ENCODE peak calls at places on chromosomes 6 and 20, in seven cellular contexts. One of them, this sample, is unnamed.

GRCh38 chr20:24704899-24705298 is 235.5 kb downstream of the SYNDIG1 start:
- DNase-seq in Right ventricle myocardium superior: no peak
- DNase-seq in fibroblast of pulmonary artery: no peak
- DNase-seq in stimulated activated CD4-positive, alpha-beta T cell treated with anti-CD3 and anti-CD28 coated beads, Interleukin-1b, Interleukin-23, amount 100 ng/mL, for 1 hour: no peak
- DNase-seq in Kasumi-1: no peak
- DNase-seq in effector CD4-positive, alpha-beta T cell: no peak
- DNase-seq in astrocyte of the spinal cord: no peak
- DNase-seq in this sample: no peak

GRCh38 chr6:158667360-158667981 is 17.6 kb downstream of the SYTL3 start:
- DNase-seq in Right ventricle myocardium superior: no peak
- DNase-seq in Kasumi-1: peak; percentile 61
- DNase-seq in effector CD4-positive, alpha-beta T cell: no peak
- DNase-seq in fibroblast of pulmonary artery: no peak
- DNase-seq in stimulated activated CD4-positive, alpha-beta T cell treated with anti-CD3 and anti-CD28 coated beads, Interleukin-1b, Interleukin-23, amount 100 ng/mL, for 1 hour: no peak
- DNase-seq in astrocyte of the spinal cord: no peak
- DNase-seq in this sample: no peak

GRCh38 chr20:32358883-32359632 is 927 bp downstream of the ASXL1 start:
- DNase-seq in Kasumi-1: peak; percentile 63
- DNase-seq in stimulated activated CD4-positive, alpha-beta T cell treated with anti-CD3 and anti-CD28 coated beads, Interleukin-1b, Interleukin-23, amount 100 ng/mL, for 1 hour: peak; percentile 62
- DNase-seq in Right ventricle myocardium superior: peak; percentile 83
- DNase-seq in astrocyte of the spinal cord: peak; percentile 64
- DNase-seq in fibroblast of pulmonary artery: peak; percentile 60
- DNase-seq in effector CD4-positive, alpha-beta T cell: peak; percentile 63
- DNase-seq in this sample: peak; percentile 54

GRCh38 chr20:47727909-47728361 is 57.3 kb downstream of the SULF2 start:
- DNase-seq in Kasumi-1: no peak
- DNase-seq in Right ventricle myocardium superior: peak; percentile 62
- DNase-seq in effector CD4-positive, alpha-beta T cell: no peak
- DNase-seq in stimulated activated CD4-positive, alpha-beta T cell treated with anti-CD3 and anti-CD28 coated beads, Interleukin-1b, Interleukin-23, amount 100 ng/mL, for 1 hour: no peak
- DNase-seq in astrocyte of the spinal cord: no peak
- DNase-seq in fibroblast of pulmonary artery: no peak
- DNase-seq in this sample: no peak

GRCh38 chr6:56372621-56373020 is 125.2 kb upstream of the COL21A1 start:
- DNase-seq in effector CD4-positive, alpha-beta T cell: no peak
- DNase-seq in astrocyte of the spinal cord: no peak
- DNase-seq in Kasumi-1: no peak
- DNase-seq in fibroblast of pulmonary artery: peak; percentile 86
- DNase-seq in Right ventricle myocardium superior: no peak
- DNase-seq in stimulated activated CD4-positive, alpha-beta T cell treated with anti-CD3 and anti-CD28 coated beads, Interleukin-1b, Interleukin-23, amount 100 ng/mL, for 1 hour: no peak
- DNase-seq in this sample: no peak

GRCh38 chr6:56618050-56618449 is 24.6 kb downstream of the DST start:
- DNase-seq in fibroblast of pulmonary artery: no peak
- DNase-seq in Kasumi-1: peak; percentile 9
- DNase-seq in stimulated activated CD4-positive, alpha-beta T cell treated with anti-CD3 and anti-CD28 coated beads, Interleukin-1b, Interleukin-23, amount 100 ng/mL, for 1 hour: no peak
- DNase-seq in astrocyte of the spinal cord: no peak
- DNase-seq in effector CD4-positive, alpha-beta T cell: no peak
- DNase-seq in Right ventricle myocardium superior: no peak
- DNase-seq in this sample: no peak

GRCh38 chr20:47126374-47126705 is 230.2 kb downstream of the ZMYND8 start:
- DNase-seq in effector CD4-positive, alpha-beta T cell: no peak
- DNase-seq in stimulated activated CD4-positive, alpha-beta T cell treated with anti-CD3 and anti-CD28 coated beads, Interleukin-1b, Interleukin-23, amount 100 ng/mL, for 1 hour: no peak
- DNase-seq in Kasumi-1: no peak
- DNase-seq in Right ventricle myocardium superior: no peak
- DNase-seq in astrocyte of the spinal cord: peak; percentile 10
- DNase-seq in fibroblast of pulmonary artery: no peak
- DNase-seq in this sample: no peak

GRCh38 chr6:44679906-44680698 is 292.6 kb downstream of the CDC5L start:
- DNase-seq in stimulated activated CD4-positive, alpha-beta T cell treated with anti-CD3 and anti-CD28 coated beads, Interleukin-1b, Interleukin-23, amount 100 ng/mL, for 1 hour: no peak
- DNase-seq in fibroblast of pulmonary artery: no peak
- DNase-seq in effector CD4-positive, alpha-beta T cell: no peak
- DNase-seq in astrocyte of the spinal cord: no peak
- DNase-seq in Kasumi-1: no peak
- DNase-seq in Right ventricle myocardium superior: no peak
- DNase-seq in this sample: no peak

GRCh38 chr6:169997930-169998218 is 246.5 kb downstream of the ERMARD start:
- DNase-seq in astrocyte of the spinal cord: no peak
- DNase-seq in Right ventricle myocardium superior: no peak
- DNase-seq in effector CD4-positive, alpha-beta T cell: no peak
- DNase-seq in fibroblast of pulmonary artery: no peak
- DNase-seq in stimulated activated CD4-positive, alpha-beta T cell treated with anti-CD3 and anti-CD28 coated beads, Interleukin-1b, Interleukin-23, amount 100 ng/mL, for 1 hour: no peak
- DNase-seq in Kasumi-1: peak; percentile 43
- DNase-seq in this sample: peak; percentile 54

GRCh38 chr6:97674802-97675201 is 391.8 kb upstream of the MMS22L start:
- DNase-seq in astrocyte of the spinal cord: peak; percentile 39
- DNase-seq in fibroblast of pulmonary artery: peak; percentile 3
- DNase-seq in stimulated activated CD4-positive, alpha-beta T cell treated with anti-CD3 and anti-CD28 coated beads, Interleukin-1b, Interleukin-23, amount 100 ng/mL, for 1 hour: no peak
- DNase-seq in effector CD4-positive, alpha-beta T cell: no peak
- DNase-seq in Right ventricle myocardium superior: no peak
- DNase-seq in Kasumi-1: no peak
- DNase-seq in this sample: no peak

GRCh38 chr6:28985396-28986164 is 19.5 kb downstream of the ZNF311 start:
- DNase-seq in stimulated activated CD4-positive, alpha-beta T cell treated with anti-CD3 and anti-CD28 coated beads, Interleukin-1b, Interleukin-23, amount 100 ng/mL, for 1 hour: no peak
- DNase-seq in Kasumi-1: peak; percentile 83
- DNase-seq in fibroblast of pulmonary artery: peak; percentile 99
- DNase-seq in astrocyte of the spinal cord: peak; percentile 97
- DNase-seq in effector CD4-positive, alpha-beta T cell: no peak
- DNase-seq in Right ventricle myocardium superior: peak; percentile 87
- DNase-seq in this sample: no peak

GRCh38 chr20:4949833-4950178 is 51.5 kb downstream of the SLC23A2 start:
- DNase-seq in Kasumi-1: peak; percentile 50
- DNase-seq in astrocyte of the spinal cord: peak; percentile 45
- DNase-seq in stimulated activated CD4-positive, alpha-beta T cell treated with anti-CD3 and anti-CD28 coated beads, Interleukin-1b, Interleukin-23, amount 100 ng/mL, for 1 hour: no peak
- DNase-seq in Right ventricle myocardium superior: no peak
- DNase-seq in fibroblast of pulmonary artery: peak; percentile 70
- DNase-seq in effector CD4-positive, alpha-beta T cell: peak; percentile 14
- DNase-seq in this sample: peak; percentile 65

GRCh38 chr20:40983898-40984297 is 44.7 kb upstream of the TOP1 start:
- DNase-seq in effector CD4-positive, alpha-beta T cell: no peak
- DNase-seq in astrocyte of the spinal cord: no peak
- DNase-seq in stimulated activated CD4-positive, alpha-beta T cell treated with anti-CD3 and anti-CD28 coated beads, Interleukin-1b, Interleukin-23, amount 100 ng/mL, for 1 hour: no peak
- DNase-seq in Right ventricle myocardium superior: no peak
- DNase-seq in Kasumi-1: no peak
- DNase-seq in fibroblast of pulmonary artery: no peak
- DNase-seq in this sample: no peak

GRCh38 chr6:69090132-69090531 is 455.1 kb downstream of the ADGRB3 start:
- DNase-seq in fibroblast of pulmonary artery: peak; percentile 89
- DNase-seq in Kasumi-1: no peak
- DNase-seq in astrocyte of the spinal cord: peak; percentile 74
- DNase-seq in effector CD4-positive, alpha-beta T cell: no peak
- DNase-seq in stimulated activated CD4-positive, alpha-beta T cell treated with anti-CD3 and anti-CD28 coated beads, Interleukin-1b, Interleukin-23, amount 100 ng/mL, for 1 hour: no peak
- DNase-seq in Right ventricle myocardium superior: no peak
- DNase-seq in this sample: no peak

GRCh38 chr20:62265365-62265764 is 27.0 kb downstream of the OSBPL2 start:
- DNase-seq in stimulated activated CD4-positive, alpha-beta T cell treated with anti-CD3 and anti-CD28 coated beads, Interleukin-1b, Interleukin-23, amount 100 ng/mL, for 1 hour: no peak
- DNase-seq in fibroblast of pulmonary artery: no peak
- DNase-seq in Kasumi-1: no peak
- DNase-seq in astrocyte of the spinal cord: no peak
- DNase-seq in effector CD4-positive, alpha-beta T cell: no peak
- DNase-seq in Right ventricle myocardium superior: no peak
- DNase-seq in this sample: no peak

GRCh38 chr20:5996765-5997164 is 46.3 kb downstream of the MCM8 start:
- DNase-seq in Right ventricle myocardium superior: no peak
- DNase-seq in effector CD4-positive, alpha-beta T cell: peak; percentile 17
- DNase-seq in astrocyte of the spinal cord: no peak
- DNase-seq in fibroblast of pulmonary artery: no peak
- DNase-seq in Kasumi-1: peak; percentile 68
- DNase-seq in stimulated activated CD4-positive, alpha-beta T cell treated with anti-CD3 and anti-CD28 coated beads, Interleukin-1b, Interleukin-23, amount 100 ng/mL, for 1 hour: no peak
- DNase-seq in this sample: peak; percentile 83

GRCh38 chr20:59680852-59681251 is 76.5 kb downstream of the PHACTR3 start:
- DNase-seq in Kasumi-1: no peak
- DNase-seq in Right ventricle myocardium superior: no peak
- DNase-seq in effector CD4-positive, alpha-beta T cell: no peak
- DNase-seq in fibroblast of pulmonary artery: no peak
- DNase-seq in astrocyte of the spinal cord: no peak
- DNase-seq in stimulated activated CD4-positive, alpha-beta T cell treated with anti-CD3 and anti-CD28 coated beads, Interleukin-1b, Interleukin-23, amount 100 ng/mL, for 1 hour: no peak
- DNase-seq in this sample: no peak

GRCh38 chr6:79170915-79171314 is 63.6 kb downstream of the HMGN3 start:
- DNase-seq in Right ventricle myocardium superior: no peak
- DNase-seq in astrocyte of the spinal cord: peak; percentile 65
- DNase-seq in fibroblast of pulmonary artery: peak; percentile 79
- DNase-seq in effector CD4-positive, alpha-beta T cell: no peak
- DNase-seq in stimulated activated CD4-positive, alpha-beta T cell treated with anti-CD3 and anti-CD28 coated beads, Interleukin-1b, Interleukin-23, amount 100 ng/mL, for 1 hour: no peak
- DNase-seq in Kasumi-1: no peak
- DNase-seq in this sample: no peak